ENCODE peak calls at places on chromosomes 6 and 20, in four cellular contexts. L, M, I and W are unnamed samples.

GRCh38 chr20:51678041-51678697 is 90.0 kb downstream of the ATP9A start:
- DNase-seq in L (no peak), M (no peak), I (no peak), W (no peak)

GRCh38 chr20:1297486-1297885 is 31.4 kb downstream of the SNPH start:
- DNase-seq in L (no peak), M (no peak), I (no peak), W (no peak)

GRCh38 chr20:63521602-63522001 is 1.0 kb downstream of the PPDPF start:
- DNase-seq in L (no peak), M (no peak), I (no peak), W (peak; percentile 52)

GRCh38 chr6:133435065-133435728 is 194.0 kb downstream of the EYA4 start:
- DNase-seq in L (no peak), M (no peak), I (no peak), W (no peak)

GRCh38 chr20:13953227-13953626 is 37.2 kb downstream of the SEL1L2 start:
- DNase-seq in L (no peak), M (no peak), I (no peak), W (no peak)

GRCh38 chr6:82711105-82711829 is 347.6 kb downstream of the TPBG start:
- DNase-seq in L (no peak), M (no peak), I (no peak), W (no peak)

GRCh38 chr6:16947461-16948159 is 154.2 kb upstream of the STMND1 start:
- DNase-seq in L (peak; percentile 36), M (peak; percentile 13), I (no peak), W (no peak)

GRCh38 chr6:83952830-83953229 is 80.7 kb upstream of the MRAP2 start:
- DNase-seq in L (no peak), M (no peak), I (no peak), W (no peak)

GRCh38 chr6:28553986-28554881 is 28.6 kb downstream of the GPX5 start:
- DNase-seq in L (no peak), M (no peak), I (no peak), W (peak; percentile 37)

GRCh38 chr6:2970753-2971419 is 481 bp downstream of the SERPINB6 start:
- DNase-seq in L (no peak), M (no peak), I (no peak), W (peak; percentile 85)

GRCh38 chr6:56891754-56892153 is 63.2 kb upstream of the BEND6 start:
- DNase-seq in L (no peak), M (no peak), I (no peak), W (no peak)

GRCh38 chr20:52577696-52578095 is 386.1 kb upstream of the ZFP64 start:
- DNase-seq in L (no peak), M (no peak), I (no peak), W (no peak)

GRCh38 chr6:64266351-64266821 is 630.8 kb downstream of the PHF3 start:
- DNase-seq in L (no peak), M (no peak), I (peak; percentile 79), W (no peak)

GRCh38 chr20:7734216-7734615 is 206.0 kb downstream of the HAO1 start:
- DNase-seq in L (no peak), M (no peak), I (no peak), W (no peak)

GRCh38 chr20:63624486-63624885 is 2.4 kb downstream of the GMEB2 start:
- DNase-seq in L (no peak), M (no peak), I (no peak), W (no peak)

GRCh38 chr6:36851149-36851614 is 11.9 kb upstream of the CPNE5 start:
- DNase-seq in L (peak; percentile 37), M (no peak), I (no peak), W (peak; percentile 84)

GRCh38 chr6:158843751-158844683 is 24.8 kb upstream of the EZR start:
- DNase-seq in L (no peak), M (no peak), I (no peak), W (no peak)

GRCh38 chr6:54391577-54391976 is 83.3 kb downstream of the TINAG start:
- DNase-seq in L (no peak), M (no peak), I (no peak), W (no peak)

GRCh38 chr6:39393075-39393474 is 70.6 kb upstream of the KCNK16 start:
- DNase-seq in L (no peak), M (no peak), I (no peak), W (no peak)

GRCh38 chr6:46170357-46171289 is at the start of gene ENPP5:
- DNase-seq in L (peak; percentile 87), M (peak; percentile 90), I (peak; percentile 12), W (peak; percentile 12)

GRCh38 chr6:4487538-4487937 is 288.7 kb upstream of the CDYL start:
- DNase-seq in L (peak; percentile 82), M (no peak), I (no peak), W (no peak)

GRCh38 chr6:129120856-129121255 is 237.9 kb downstream of the LAMA2 start:
- DNase-seq in L (no peak), M (no peak), I (no peak), W (no peak)

GRCh38 chr20:32737371-32738223 is 5.7 kb downstream of the COMMD7 start:
- DNase-seq in L (no peak), M (no peak), I (no peak), W (no peak)

GRCh38 chr20:23093613-23094012 is 7.5 kb upstream of the CD93 start:
- DNase-seq in L (no peak), M (no peak), I (no peak), W (no peak)

GRCh38 chr20:23094213-23094896 is 8.2 kb upstream of the CD93 start:
- DNase-seq in L (no peak), M (no peak), I (no peak), W (no peak)

GRCh38 chr20:23091741-23092408 is 5.8 kb upstream of the CD93 start:
- DNase-seq in L (no peak), M (no peak), I (no peak), W (peak; percentile 23)

GRCh38 chr20:23092861-23093543 is 6.9 kb upstream of the CD93 start:
- DNase-seq in L (no peak), M (no peak), I (no peak), W (no peak)

GRCh38 chr20:23092409-23092756 is 6.3 kb upstream of the CD93 start:
- DNase-seq in L (no peak), M (no peak), I (no peak), W (peak; percentile 34)
- TF ChIP-seq EGR1 in L (no peak), M (no peak), I (no peak), W (no peak)

GRCh38 chr6:30954631-30955366 is 14.0 kb downstream of the MUCL3 start:
- DNase-seq in L (no peak), M (no peak), I (no peak), W (no peak)
- TF ChIP-seq EGR1 in L (no peak), M (no peak), I (no peak), W (no peak)

GRCh38 chr20:49907405-49908257 is 7.7 kb downstream of the SPATA2 start:
- DNase-seq in L (no peak), M (no peak), I (no peak), W (no peak)
- TF ChIP-seq EGR1 in L (no peak), M (no peak), I (no peak), W (no peak)

GRCh38 chr6:163198396-163198795 is 216.1 kb upstream of the QKI start:
- DNase-seq in L (no peak), M (no peak), I (no peak), W (no peak)

GRCh38 chr6:163199371-163199770 is 215.1 kb upstream of the QKI start:
- DNase-seq in L (no peak), M (no peak), I (no peak), W (no peak)

GRCh38 chr6:163200299-163201093 is 214.0 kb upstream of the QKI start:
- DNase-seq in L (no peak), M (no peak), I (no peak), W (no peak)

GRCh38 chr6:163195721-163196691 is 218.5 kb upstream of the QKI start:
- DNase-seq in L (no peak), M (no peak), I (no peak), W (no peak)

DNA sequence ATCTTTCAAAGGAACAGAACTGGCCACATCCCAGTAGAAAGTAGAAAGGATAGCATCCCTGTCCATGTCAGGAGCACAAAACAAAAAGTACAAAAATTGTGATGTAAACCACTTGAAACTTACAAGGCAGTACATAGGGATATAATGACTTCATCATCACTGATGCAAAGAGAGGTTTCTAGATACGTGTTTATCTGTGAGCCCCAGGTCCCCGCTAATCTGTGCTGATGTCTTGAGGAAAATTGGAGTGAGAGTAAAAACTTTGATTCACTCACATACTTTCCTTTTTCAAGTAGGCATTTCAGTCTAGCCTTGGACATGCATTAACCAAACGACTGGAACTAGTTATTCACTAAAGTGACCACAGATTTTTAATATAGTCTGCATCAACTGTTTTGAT is 216.7 kb upstream of the QKI start:
- DNase-seq in L (no peak), M (no peak), I (no peak), W (no peak)
- TF ChIP-seq EGR1 in L (no peak), M (no peak), I (no peak), W (no peak)

GRCh38 chr6:11393713-11394627 is 143.6 kb upstream of the TMEM170B start:
- DNase-seq in L (no peak), M (no peak), I (no peak), W (no peak)
- TF ChIP-seq EGR1 in L (no peak), M (no peak), I (no peak), W (no peak)

GRCh38 chr20:36823126-36823525 is 49.6 kb upstream of the DSN1 start:
- DNase-seq in L (no peak), M (no peak), I (no peak), W (no peak)

GRCh38 chr20:36826556-36827244 is 49.2 kb upstream of the TLDC2 start:
- DNase-seq in L (no peak), M (no peak), I (no peak), W (no peak)

GRCh38 chr20:36825374-36826104 is 50.4 kb upstream of the TLDC2 start:
- DNase-seq in L (no peak), M (no peak), I (no peak), W (no peak)

GRCh38 chr20:36821964-36822437 is 48.4 kb upstream of the DSN1 start:
- DNase-seq in L (no peak), M (no peak), I (no peak), W (peak; percentile 37)

GRCh38 chr20:36824142-36824940 is 50.8 kb upstream of the DSN1 start:
- DNase-seq in L (no peak), M (no peak), I (no peak), W (no peak)
- TF ChIP-seq EGR1 in L (no peak), M (no peak), I (no peak), W (no peak)

GRCh38 chr20:44921447-44921846 is 11.6 kb downstream of the PABPC1L start:
- DNase-seq in L (no peak), M (no peak), I (no peak), W (no peak)
- TF ChIP-seq EGR1 in L (no peak), M (no peak), I (no peak), W (no peak)